ENCODE peak calls at places on chromosomes 3 and 15, in four cellular contexts. L, K, C and Y are unnamed samples.

GRCh38 chr15:90407871-90408317 is 19.9 kb downstream of the IQGAP1 start:
- DNase-seq in L (no peak), K (no peak), C (no peak), Y (no peak)

GRCh38 chr3:157175678-157176077 is 15.7 kb upstream of the CCNL1 start:
- DNase-seq in L (peak; percentile 38), K (no peak), C (peak; percentile 65), Y (no peak)

GRCh38 chr3:194673761-194674160 is 1.8 kb upstream of the LSG1 start:
- DNase-seq in L (no peak), K (no peak), C (no peak), Y (peak; percentile 76)

GRCh38 chr15:68415501-68416157 is 16.3 kb downstream of the ITGA11 start:
- DNase-seq in L (peak; percentile 32), K (peak; percentile 12), C (no peak), Y (peak; percentile 81)

GRCh38 chr3:134791992-134792391 is 3.1 kb upstream of the EPHB1 start:
- DNase-seq in L (no peak), K (no peak), C (no peak), Y (no peak)

GRCh38 chr15:39593071-39594055 is 12.5 kb downstream of the THBS1 start:
- DNase-seq in L (no peak), K (no peak), C (no peak), Y (no peak)

GRCh38 chr3:185959609-185960517 is 22.0 kb upstream of the TRA2B start:
- DNase-seq in L (peak; percentile 30), K (no peak), C (no peak), Y (no peak)

GRCh38 chr3:49714728-49715550 is 4.5 kb downstream of the AMIGO3 start:
- DNase-seq in L (no peak), K (no peak), C (no peak), Y (no peak)

GRCh38 chr3:31572605-31573459 is 40.1 kb downstream of the STT3B start:
- DNase-seq in L (no peak), K (no peak), C (no peak), Y (no peak)

GRCh38 chr3:106850429-106850828 is 526.8 kb upstream of the CCDC54 start:
- DNase-seq in L (no peak), K (no peak), C (no peak), Y (no peak)

DNA sequence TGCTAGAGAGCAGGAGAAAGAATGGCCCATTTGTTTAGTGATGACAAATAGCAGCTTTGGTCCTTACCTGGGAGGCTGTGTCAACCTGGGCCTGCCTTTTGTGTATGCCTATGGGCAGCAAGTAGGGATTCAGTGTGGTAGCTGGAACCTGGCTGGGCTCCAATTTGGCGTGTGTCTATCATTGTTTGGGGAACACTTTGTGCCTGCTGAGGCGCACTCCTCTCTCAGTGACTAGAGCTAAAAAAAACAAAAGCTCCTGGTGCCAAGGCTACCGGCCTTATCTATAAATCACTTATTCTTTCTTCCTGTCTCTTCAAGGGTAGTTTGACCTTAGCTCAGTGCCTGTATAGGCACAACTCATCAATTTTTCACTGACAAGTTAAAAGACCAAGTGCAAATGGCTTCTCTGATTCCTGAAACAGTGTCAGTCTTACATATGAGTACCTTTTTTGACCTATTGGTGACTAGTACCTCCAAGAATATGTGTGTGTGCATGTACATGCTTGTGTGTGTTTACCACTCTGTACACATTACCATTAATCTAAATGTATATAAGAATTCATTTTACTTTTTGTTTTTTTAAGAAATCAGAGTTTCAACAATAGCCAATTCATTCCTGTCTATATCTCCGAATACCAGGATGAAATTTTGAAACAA is 54.6 kb downstream of the GMNC start:
- DNase-seq in L (no peak), K (peak; percentile 80), C (peak; percentile 89), Y (no peak)
- TF ChIP-seq POLR2A in L (no peak), K (no peak), C (no peak), Y (no peak)

DNA sequence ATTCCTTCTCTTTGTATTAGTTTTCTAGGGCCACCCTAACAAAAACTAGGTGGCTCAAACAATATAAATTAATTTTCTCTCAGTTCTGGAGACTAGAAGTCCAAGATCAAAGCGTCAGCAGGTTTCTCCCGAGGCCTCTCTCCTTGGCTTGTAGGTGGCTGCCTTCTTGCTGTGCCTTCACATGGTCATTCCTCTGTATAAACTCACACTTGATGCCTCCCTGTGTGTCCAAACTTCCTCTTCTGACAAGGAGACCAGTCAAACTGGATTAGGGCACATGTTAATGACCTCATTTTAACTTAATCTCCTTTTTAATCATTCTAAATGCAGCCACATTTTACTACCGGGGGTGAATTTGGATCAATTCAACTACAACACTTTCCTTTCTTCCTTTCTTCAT is 691.1 kb downstream of the DIPK2A start:
- DNase-seq in L (no peak), K (no peak), C (no peak), Y (no peak)
- H3K27ac ChIP-seq in L (no peak overlapping the region), K (no peak overlapping the region), C (no peak overlapping the region), Y (no peak overlapping the region)

DNA sequence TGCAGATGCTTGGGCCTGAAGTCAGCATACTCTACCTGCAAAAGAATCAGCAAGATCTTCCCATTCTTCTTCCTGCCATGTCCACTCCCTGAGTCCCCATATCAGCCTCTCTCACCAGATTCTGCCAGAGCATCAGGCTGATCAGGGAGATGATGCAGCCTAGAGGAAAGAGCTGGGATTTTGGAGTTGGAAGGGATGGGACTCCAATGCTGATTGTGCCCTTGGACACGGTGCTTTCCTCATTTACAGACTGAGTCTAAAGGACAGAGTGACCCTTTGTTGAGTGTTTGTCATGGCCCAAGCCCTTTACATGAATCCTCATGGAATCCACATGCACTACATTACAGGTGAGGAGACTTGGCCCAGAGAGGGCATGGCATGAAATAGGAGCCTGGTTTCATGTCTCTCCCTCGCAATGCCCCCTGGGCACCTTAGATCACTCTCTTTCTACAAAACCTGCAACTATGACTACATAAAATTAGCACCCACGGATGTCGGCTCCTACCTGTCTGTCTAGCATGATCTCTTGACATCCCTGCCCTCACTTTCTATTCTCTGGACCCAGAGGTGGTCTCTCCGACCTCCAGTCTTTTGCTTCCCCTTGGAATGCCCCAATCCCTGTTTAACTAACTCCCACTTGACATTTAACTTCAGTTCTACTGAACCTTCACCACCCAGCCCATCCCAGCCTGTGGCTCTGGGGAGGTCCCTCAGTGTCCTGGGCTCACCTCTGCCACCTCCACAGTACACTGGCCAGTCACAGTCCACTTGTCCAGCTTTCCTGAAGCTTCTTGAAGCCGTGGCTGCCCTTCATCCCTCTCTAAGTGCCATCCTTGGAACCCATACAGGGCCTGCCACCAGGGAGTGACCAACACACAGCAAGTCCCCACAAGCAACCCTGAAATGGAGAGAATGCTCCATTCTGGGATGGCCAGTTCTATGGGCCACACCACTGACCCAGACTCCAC is 173.5 kb downstream of the ABHD5 start:
- DNase-seq in L (no peak), K (no peak), C (no peak), Y (peak; percentile 70)
- TF ChIP-seq POLR2A in L (no peak), K (no peak), C (no peak), Y (no peak)

DNA sequence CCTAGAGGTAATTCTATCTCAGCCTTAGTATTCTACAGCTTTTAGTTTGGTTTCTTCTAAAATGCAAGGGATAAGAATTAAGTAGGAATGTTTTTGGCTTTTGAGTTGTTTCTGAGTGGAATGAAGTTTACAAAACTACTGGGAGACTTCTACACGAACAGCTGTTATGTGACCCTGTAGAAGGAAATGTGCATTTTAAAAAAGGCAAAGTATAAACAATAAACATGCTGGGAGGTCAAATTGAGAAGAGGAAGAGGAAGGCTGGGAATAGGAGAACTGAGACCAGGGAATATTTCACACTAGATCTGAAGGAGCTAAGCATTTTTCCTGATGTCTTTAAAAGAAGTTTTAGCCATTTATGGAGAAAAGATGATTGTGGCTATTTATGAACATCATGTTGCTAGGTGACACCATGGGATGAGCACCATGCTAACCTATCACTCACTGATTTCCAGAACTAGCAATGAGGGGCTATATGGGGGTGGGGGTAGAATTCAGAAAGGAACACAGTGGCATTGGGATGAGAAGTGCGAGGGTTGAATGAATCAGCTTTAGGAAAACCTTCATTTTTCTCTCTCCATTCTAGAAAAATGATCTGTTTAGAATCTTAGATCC is 76.3 kb upstream of the FAM98B start:
- DNase-seq in L (no peak), K (no peak), C (no peak), Y (no peak)
- H3K27ac ChIP-seq in L (no peak overlapping the region), K (peak overlapping the region; percentile 84), C (no peak overlapping the region), Y (peak overlapping the region; percentile 31)

GRCh38 chr15:73972984-73973682 is 19.0 kb downstream of the STOML1 start:
- DNase-seq in L (peak; percentile 89), K (peak; percentile 86), C (peak; percentile 89), Y (no peak)
- TF ChIP-seq POLR2A in L (no peak), K (no peak), C (no peak), Y (no peak)